ENCODE peak calls at places on chromosomes 4 and X, in seven cellular contexts. One of them, this sample, is unnamed.

GRCh38 chrX:109352121-109352556 is 129.7 kb downstream of the GUCY2F start:
- DNase-seq in HS-5: no peak
- DNase-seq in neuronal stem cell: no peak
- DNase-seq in HCEC 1CT: no peak
- DNase-seq in GM12865: no peak
- DNase-seq in left lung: no peak
- DNase-seq in uterus: no peak
- DNase-seq in this sample: no peak

GRCh38 chr4:142379277-142380051 is 466.6 kb downstream of the INPP4B start:
- DNase-seq in HS-5: peak
- DNase-seq in neuronal stem cell: no peak
- DNase-seq in HCEC 1CT: peak
- DNase-seq in GM12865: no peak
- DNase-seq in left lung: no peak
- DNase-seq in uterus: no peak
- DNase-seq in this sample: no peak

GRCh38 chr4:89797117-89797516 is 39.8 kb downstream of the SNCA start:
- DNase-seq in HS-5: no peak
- DNase-seq in neuronal stem cell: no peak
- DNase-seq in HCEC 1CT: no peak
- DNase-seq in GM12865: no peak
- DNase-seq in left lung: no peak
- DNase-seq in uterus: no peak
- DNase-seq in this sample: no peak

GRCh38 chr4:34039766-34040165 is 2204.5 kb downstream of the ARAP2 start:
- DNase-seq in HS-5: no peak
- DNase-seq in neuronal stem cell: no peak
- DNase-seq in HCEC 1CT: no peak
- DNase-seq in GM12865: no peak
- DNase-seq in left lung: no peak
- DNase-seq in uterus: no peak
- DNase-seq in this sample: no peak

GRCh38 chr4:8472689-8473197 is 32.2 kb downstream of the TRMT44 start:
- DNase-seq in HS-5: peak
- DNase-seq in neuronal stem cell: peak
- DNase-seq in HCEC 1CT: peak
- DNase-seq in GM12865: no peak
- DNase-seq in left lung: no peak
- DNase-seq in uterus: peak
- DNase-seq in this sample: no peak

GRCh38 chr4:126973201-126973600 is 659.6 kb upstream of the INTU start:
- DNase-seq in HS-5: no peak
- DNase-seq in neuronal stem cell: no peak
- DNase-seq in HCEC 1CT: no peak
- DNase-seq in GM12865: no peak
- DNase-seq in left lung: no peak
- DNase-seq in uterus: no peak
- DNase-seq in this sample: no peak

GRCh38 chrX:12704706-12705105 is 86.5 kb upstream of the PRPS2 start:
- DNase-seq in HS-5: no peak
- DNase-seq in neuronal stem cell: no peak
- DNase-seq in HCEC 1CT: no peak
- DNase-seq in GM12865: no peak
- DNase-seq in left lung: no peak
- DNase-seq in uterus: no peak
- DNase-seq in this sample: no peak

GRCh38 chrX:53481816-53482485 is 47.8 kb upstream of the HSD17B10 start:
- DNase-seq in HS-5: peak
- DNase-seq in neuronal stem cell: peak
- DNase-seq in HCEC 1CT: peak
- DNase-seq in GM12865: peak
- DNase-seq in left lung: peak
- DNase-seq in uterus: no peak
- DNase-seq in this sample: peak

GRCh38 chrX:130296743-130297142 is 28.0 kb upstream of the ZNF280C start:
- DNase-seq in HS-5: no peak
- DNase-seq in neuronal stem cell: no peak
- DNase-seq in HCEC 1CT: peak
- DNase-seq in GM12865: no peak
- DNase-seq in left lung: no peak
- DNase-seq in uterus: no peak
- DNase-seq in this sample: no peak

GRCh38 chr4:87310691-87311335 is 11.9 kb downstream of the HSD17B13 start:
- DNase-seq in HS-5: no peak
- DNase-seq in neuronal stem cell: no peak
- DNase-seq in HCEC 1CT: no peak
- DNase-seq in GM12865: no peak
- DNase-seq in left lung: no peak
- DNase-seq in uterus: peak
- DNase-seq in this sample: no peak

GRCh38 chrX:65668362-65669310 is 1.2 kb downstream of the MSN start:
- DNase-seq in HS-5: peak
- DNase-seq in neuronal stem cell: peak
- DNase-seq in HCEC 1CT: peak
- DNase-seq in GM12865: peak
- DNase-seq in left lung: peak
- DNase-seq in uterus: peak
- DNase-seq in this sample: peak

GRCh38 chr4:155208258-155209054 is at the start of gene NPY2R:
- DNase-seq in HS-5: no peak
- DNase-seq in neuronal stem cell: peak
- DNase-seq in HCEC 1CT: no peak
- DNase-seq in GM12865: no peak
- DNase-seq in left lung: no peak
- DNase-seq in uterus: no peak
- DNase-seq in this sample: no peak

GRCh38 chr4:49063670-49064069 is 77.6 kb downstream of the CWH43 start:
- DNase-seq in HS-5: no peak
- DNase-seq in neuronal stem cell: no peak
- DNase-seq in HCEC 1CT: peak
- DNase-seq in GM12865: no peak
- DNase-seq in left lung: no peak
- DNase-seq in uterus: no peak
- DNase-seq in this sample: no peak

GRCh38 chrX:16771483-16772398 is 14.5 kb upstream of the TXLNG start:
- DNase-seq in HS-5: peak
- DNase-seq in neuronal stem cell: peak
- DNase-seq in HCEC 1CT: peak
- DNase-seq in GM12865: peak
- DNase-seq in left lung: no peak
- DNase-seq in uterus: no peak
- DNase-seq in this sample: no peak

This sample was measured in Ammon's horn.